ENCODE peak calls at places on chromosomes 1 and 21, in five cellular contexts. D is OCI-LY7, I is IMR-90, N is AG09309, H is adrenal gland. M is an unnamed sample.

GRCh38 chr21:15679630-15680029 is 50.2 kb upstream of the USP25 start:
- DNase-seq in H (no peak), D (no peak), I (no peak), N (no peak), M (peak; percentile 8)

GRCh38 chr1:53413175-53414001 is 45.8 kb upstream of the DMRTB1 start:
- DNase-seq in H (no peak), D (no peak), I (peak; percentile 89), N (peak; percentile 40), M (no peak)

GRCh38 chr1:176802316-176802715 is 339.3 kb downstream of the PAPPA2 start:
- DNase-seq in D (no peak), N (no peak), I (no peak), H (no peak), M (no peak)

GRCh38 chr1:98102369-98103030 is 181.7 kb upstream of the DPYD start:
- DNase-seq in N (no peak), I (peak; percentile 43), D (no peak), H (no peak), M (no peak)

GRCh38 chr1:70057500-70057899 is 147.9 kb downstream of the LRRC40 start:
- DNase-seq in N (no peak), H (no peak), D (no peak), I (no peak), M (no peak)

GRCh38 chr1:18108313-18109057 is 887 bp downstream of the IGSF21 start:
- DNase-seq in H (no peak), D (no peak), N (no peak), I (no peak), M (no peak)

GRCh38 chr1:98920441-98921110 is 84.1 kb downstream of the PLPPR5 start:
- DNase-seq in D (no peak), N (peak; percentile 54), H (no peak), I (peak; percentile 77), M (no peak)

GRCh38 chr1:73176902-73177301 is 894.6 kb upstream of the NEGR1 start:
- DNase-seq in D (no peak), N (no peak), H (no peak), I (no peak), M (peak; percentile 13)

GRCh38 chr1:206895320-206895719 is 1.9 kb upstream of the IL24 start:
- DNase-seq in I (no peak), N (no peak), D (no peak), H (no peak), M (no peak)

GRCh38 chr1:20440785-20441200 is 45.2 kb downstream of the CAMK2N1 start:
- DNase-seq in H (peak; percentile 57), I (peak; percentile 47), D (peak; percentile 83), N (no peak), M (peak; percentile 90)

GRCh38 chr1:30523055-30524020 is 200.0 kb downstream of the MATN1 start:
- DNase-seq in I (peak; percentile 48), D (no peak), H (no peak), N (peak; percentile 72), M (no peak)

DNA sequence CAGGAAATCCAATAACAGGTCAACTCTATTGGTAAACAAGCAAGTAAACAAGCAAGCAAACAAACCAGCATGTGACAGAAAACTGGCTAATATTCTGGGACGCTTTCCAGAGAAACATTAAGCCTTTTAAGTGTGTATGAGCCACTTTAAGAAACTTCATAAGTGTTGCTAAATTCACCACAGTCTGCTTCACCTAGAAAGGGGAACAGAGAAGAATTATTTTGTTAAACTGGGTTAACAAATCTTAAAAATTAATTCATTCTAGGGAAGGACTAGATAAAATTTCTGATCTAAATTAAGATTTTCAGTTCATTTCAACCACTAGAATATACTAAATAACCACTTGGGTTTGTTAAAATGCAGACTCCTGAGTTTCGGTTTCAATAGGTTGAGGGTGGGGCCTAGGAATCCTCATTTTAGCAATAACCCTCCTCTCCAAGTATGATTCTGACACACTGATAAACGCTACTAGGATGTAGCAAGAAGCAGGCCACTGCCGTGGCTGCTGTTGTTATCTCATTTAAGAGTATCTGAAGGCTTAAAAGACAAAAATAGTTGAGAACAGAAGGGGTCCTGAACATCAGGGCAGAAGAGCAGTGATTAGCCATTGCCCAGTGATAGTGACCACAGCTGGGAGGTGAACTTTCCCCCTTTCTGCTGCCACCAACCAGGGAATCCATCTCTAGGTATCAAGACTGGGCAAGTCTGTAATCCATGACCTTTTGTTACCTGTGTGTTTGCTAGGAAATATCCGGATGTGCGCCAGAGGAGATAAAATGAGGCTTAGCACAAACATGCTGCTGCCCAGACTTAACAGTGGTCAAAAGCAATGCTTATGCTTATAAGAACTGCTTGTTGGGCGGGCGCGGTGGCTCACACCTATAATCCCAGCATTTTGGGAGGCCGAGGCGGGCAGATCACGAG is 11.2 kb downstream of the CREG1 start:
- DNase-seq in D (peak; percentile 45), H (no peak), N (no peak), I (no peak), M (no peak)
- H3K4me3 ChIP-seq in D (peak overlapping the region; percentile 39), H (no peak overlapping the region), N (no peak overlapping the region), I (no peak overlapping the region), M (no peak overlapping the region)

DNA sequence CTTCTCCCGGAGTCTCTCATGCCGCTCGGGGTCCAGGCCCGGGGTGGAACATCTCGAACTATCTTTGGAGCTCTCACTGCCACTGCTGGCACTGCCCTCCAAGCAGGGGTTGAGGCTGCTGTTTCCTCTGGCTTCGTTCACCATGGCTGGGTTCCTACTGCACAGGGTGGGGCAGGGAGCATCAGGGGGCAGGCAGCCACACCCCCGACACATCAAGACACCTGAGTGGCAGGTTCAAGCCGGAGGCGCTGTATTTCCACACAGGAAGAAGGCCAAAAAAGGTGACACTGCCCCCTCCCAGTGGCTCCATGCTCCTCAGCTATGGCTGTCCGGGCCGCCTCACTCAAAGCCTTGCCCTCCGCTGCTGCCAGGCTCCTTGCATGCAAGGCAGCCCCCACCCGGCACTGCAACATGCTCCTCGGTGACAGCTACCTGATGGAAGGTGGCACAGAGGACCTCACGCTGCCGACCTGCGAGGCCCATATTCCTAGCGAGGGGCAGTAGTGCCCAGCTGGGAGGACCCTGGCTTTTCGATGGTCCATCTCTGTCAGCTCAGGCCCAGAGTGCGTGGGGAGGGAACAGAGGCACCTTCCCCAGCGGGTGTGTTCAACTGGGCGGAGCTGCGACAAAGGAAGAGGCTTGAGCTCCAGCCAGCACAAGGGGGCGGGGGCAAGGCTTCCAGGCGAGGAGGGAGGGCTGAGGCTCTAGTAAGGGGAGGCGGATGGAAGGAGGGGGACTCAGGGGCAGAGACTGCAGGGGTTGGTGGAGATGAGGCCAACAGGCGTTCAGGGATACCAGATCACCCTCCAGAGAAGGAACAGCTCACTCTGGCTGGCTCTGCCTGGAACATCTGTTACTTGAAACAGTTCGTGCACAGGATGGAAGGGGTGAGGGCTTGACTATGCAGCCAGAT is 2.5 kb downstream of the MTHFR start:
- DNase-seq in D (peak; percentile 90), I (peak; percentile 97), N (peak; percentile 89), H (peak; percentile 91), M (peak; percentile 97)
- H3K4me3 ChIP-seq in D (peak overlapping the region; percentile 80), I (peak overlapping the region; percentile 53), N (peak overlapping the region; percentile 56), H (peak overlapping the region; percentile 22), M (peak overlapping the region; percentile 51)

GRCh38 chr1:245301162-245301580 is 146.4 kb downstream of the KIF26B start:
- DNase-seq in N (no peak), H (no peak), I (peak; percentile 19), D (no peak), M (no peak)
- H3K4me3 ChIP-seq in N (no peak overlapping the region), H (no peak overlapping the region), I (no peak overlapping the region), D (no peak overlapping the region), M (no peak overlapping the region)

GRCh38 chr1:6811587-6811986 is 26.3 kb downstream of the CAMTA1 start:
- DNase-seq in N (no peak), H (peak; percentile 45), D (no peak), I (no peak), M (no peak)

GRCh38 chr1:6807782-6808181 is 22.5 kb downstream of the CAMTA1 start:
- DNase-seq in H (no peak), I (peak; percentile 40), D (no peak), N (no peak), M (no peak)

GRCh38 chr1:6805004-6805416 is 19.8 kb downstream of the CAMTA1 start:
- DNase-seq in N (no peak), D (peak; percentile 16), H (no peak), I (peak; percentile 13), M (no peak)

GRCh38 chr1:6813165-6813564 is 27.9 kb downstream of the CAMTA1 start:
- DNase-seq in H (no peak), I (no peak), D (no peak), N (no peak), M (no peak)

GRCh38 chr1:6809461-6809860 is 24.2 kb downstream of the CAMTA1 start:
- DNase-seq in H (no peak), D (no peak), N (no peak), I (no peak), M (no peak)
- H3K4me3 ChIP-seq in H (no peak overlapping the region), D (no peak overlapping the region), N (no peak overlapping the region), I (no peak overlapping the region), M (no peak overlapping the region)

DNA sequence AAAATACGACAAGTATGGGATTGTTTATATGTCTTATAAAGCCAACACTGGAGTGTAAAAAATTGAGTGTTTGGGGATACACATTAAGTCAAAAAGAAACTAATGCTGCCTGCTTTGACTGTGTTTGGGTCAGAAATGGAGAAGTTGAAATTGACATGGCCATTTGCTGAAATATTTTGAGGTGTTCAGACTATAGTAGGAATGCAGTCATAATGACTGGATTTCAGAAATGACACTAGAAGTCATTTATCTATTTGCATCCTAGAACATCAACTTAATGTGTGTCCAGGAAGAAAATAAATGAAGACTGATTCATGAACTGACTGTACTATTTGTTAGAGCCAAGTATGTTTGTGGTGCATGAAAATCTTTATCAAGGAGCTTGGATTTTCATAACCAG is 28.4 kb downstream of the RASAL2 start:
- DNase-seq in D (no peak), I (peak; percentile 7), H (no peak), N (no peak), M (no peak)
- H3K4me3 ChIP-seq in D (no peak overlapping the region), I (no peak overlapping the region), H (no peak overlapping the region), N (no peak overlapping the region), M (no peak overlapping the region)

DNA sequence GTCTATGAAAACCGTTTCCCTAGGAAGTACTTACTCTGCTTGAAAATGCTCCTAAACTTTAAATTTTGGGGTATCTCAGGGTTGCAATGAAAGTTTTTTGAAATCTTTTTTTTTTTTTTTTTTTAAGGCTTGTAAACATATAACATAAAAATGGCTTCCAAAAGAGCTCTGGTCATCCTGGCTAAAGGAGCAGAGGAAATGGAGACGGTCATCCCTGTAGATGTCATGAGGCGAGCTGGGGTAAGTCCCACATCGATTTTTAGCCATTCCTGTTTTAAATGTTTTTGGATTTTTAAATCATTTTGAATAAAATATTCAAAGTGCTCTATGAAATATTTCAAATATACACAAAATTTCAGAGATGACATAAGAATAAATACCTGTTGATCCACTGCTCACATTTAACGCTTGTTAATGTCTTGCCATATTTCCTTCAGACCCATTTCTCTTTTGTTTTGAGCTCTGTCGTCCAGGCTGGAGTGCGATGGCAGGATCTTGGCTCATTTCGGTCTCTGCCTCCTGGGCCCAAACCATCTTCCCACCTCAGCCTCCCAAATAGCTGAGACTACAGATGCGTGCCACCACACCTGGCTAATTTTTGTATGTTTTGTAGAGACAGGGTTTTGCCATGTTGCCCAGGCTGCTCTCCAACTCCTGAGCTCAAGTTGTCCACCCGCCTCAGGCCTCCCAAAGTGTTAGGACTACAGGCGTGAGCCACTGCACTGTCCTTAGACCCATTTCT is 1.3 kb downstream of the PARK7 start:
- DNase-seq in H (no peak), I (peak; percentile 8), N (no peak), D (no peak), M (no peak)
- H3K4me3 ChIP-seq in H (no peak overlapping the region), I (no peak overlapping the region), N (peak overlapping the region; percentile 97), D (peak overlapping the region; percentile 84), M (peak overlapping the region; percentile 97)

M was measured in H7.